ENCODE peak calls at places on chromosome 5, in ten cellular contexts. K is stimulated activated CD4-positive, alpha-beta T cell treated with anti-CD3 and anti-CD28 coated beads, Interleukin-12 subunit alpha, Interleukin-12 subunit beta, amount 100 ng/mL, for 24 hours; J is SK-N-DZ; B is lower leg skin; W is dermis blood vessel endothelial cell; D is amniotic epithelial cell; Z is substantia nigra; M is body of pancreas; V is spleen; Y is stimulated activated CD8-positive, alpha-beta memory T cell treated with anti-CD3 and anti-CD28 coated beads, Interleukin-4, amount 100 ng/mL, for 1 hour. N is an unnamed sample.

GRCh38 chr5:34929720-34930526 is 564 bp downstream of the DNAJC21 start:
- DNase-seq in V (peak; percentile 97), M (peak; percentile 89), K (peak; percentile 62), Z (peak; percentile 80), B (peak; percentile 87), Y (peak; percentile 58), D (peak; percentile 56), J (peak; percentile 80), W (peak; percentile 84), N (peak; percentile 52)

GRCh38 chr5:110150199-110150598 is 460.5 kb downstream of the MAN2A1 start:
- DNase-seq in M (no peak), B (no peak), W (no peak), V (no peak), K (no peak), D (peak; percentile 68), Z (no peak), J (no peak), Y (no peak), N (no peak)

GRCh38 chr5:80668016-80668969 is 13.5 kb upstream of the DHFR start:
- DNase-seq in B (peak; percentile 31), Y (no peak), V (peak; percentile 79), K (no peak), M (no peak), D (no peak), J (no peak), Z (no peak), W (no peak), N (no peak)

GRCh38 chr5:17224858-17225436 is 7.5 kb downstream of the BASP1 start:
- DNase-seq in Y (no peak), D (peak; percentile 84), M (no peak), V (no peak), J (no peak), Z (no peak), W (no peak), K (no peak), B (no peak), N (no peak)

GRCh38 chr5:175921066-175921730 is 46.9 kb downstream of the THOC3 start:
- DNase-seq in Z (no peak), Y (no peak), M (no peak), W (no peak), V (no peak), J (no peak), K (no peak), B (no peak), D (no peak), N (no peak)

GRCh38 chr5:175733017-175733416 is 75.1 kb downstream of the HRH2 start:
- DNase-seq in V (no peak), K (no peak), Z (no peak), J (no peak), Y (no peak), B (no peak), D (no peak), M (no peak), W (no peak), N (no peak)

GRCh38 chr5:159402328-159402727 is 72.0 kb upstream of the IL12B start:
- DNase-seq in Y (no peak), K (no peak), W (peak; percentile 1), M (peak; percentile 15), B (no peak), V (no peak), Z (no peak), J (no peak), D (no peak), N (no peak)

GRCh38 chr5:11607944-11608343 is 296.3 kb downstream of the CTNND2 start:
- DNase-seq in V (no peak), K (no peak), D (no peak), B (no peak), W (no peak), M (no peak), Y (no peak), J (no peak), Z (no peak), N (no peak)

GRCh38 chr5:53613036-53613435 is 52.6 kb downstream of the NDUFS4 start:
- DNase-seq in W (no peak), J (no peak), K (no peak), Z (no peak), D (peak; percentile 51), Y (no peak), V (no peak), B (no peak), M (no peak), N (no peak)

GRCh38 chr5:145680169-145680568 is 155.0 kb downstream of the PRELID2 start:
- DNase-seq in K (no peak), M (no peak), D (peak; percentile 6), Z (no peak), J (no peak), W (peak; percentile 2), V (no peak), Y (no peak), B (no peak), N (no peak)

GRCh38 chr5:140868721-140869554 is at the start of gene PCDHA11:
- DNase-seq in V (no peak), W (peak; percentile 22), K (no peak), M (peak; percentile 40), Z (no peak), Y (no peak), J (peak; percentile 82), D (no peak), B (no peak), N (no peak)

GRCh38 chr5:88837817-88838216 is 45.2 kb downstream of the MEF2C start:
- DNase-seq in Z (no peak), B (no peak), Y (no peak), K (no peak), V (no peak), J (no peak), M (no peak), D (no peak), W (no peak), N (no peak)

GRCh38 chr5:31113101-31113500 is 80.4 kb upstream of the CDH6 start:
- DNase-seq in Y (no peak), B (no peak), V (no peak), W (no peak), D (peak; percentile 40), Z (no peak), K (no peak), M (no peak), J (no peak), N (no peak)

GRCh38 chr5:91319667-91320066 is 63.5 kb downstream of the ARRDC3 start:
- DNase-seq in J (no peak), M (no peak), K (no peak), Y (no peak), D (no peak), W (no peak), Z (no peak), B (no peak), V (no peak), N (no peak)

GRCh38 chr5:109418752-109419352 is 9.1 kb upstream of the PJA2 start:
- DNase-seq in K (no peak), W (no peak), M (no peak), Z (no peak), B (no peak), D (no peak), Y (no peak), V (no peak), J (no peak), N (no peak)

GRCh38 chr5:173304591-173304988 is 23.6 kb downstream of the STC2 start:
- DNase-seq in B (no peak), K (no peak), V (no peak), W (no peak), Y (no peak), J (no peak), M (no peak), D (no peak), Z (no peak), N (no peak)

GRCh38 chr5:125575561-125576504 is 829.4 kb upstream of the ZNF608 start:
- DNase-seq in M (no peak), B (no peak), V (no peak), K (no peak), D (peak; percentile 32), Z (peak; percentile 58), J (peak; percentile 76), W (peak; percentile 6), Y (no peak), N (no peak)

GRCh38 chr5:139392678-139393496 is 2.0 kb downstream of the PROB1 start:
- DNase-seq in W (peak; percentile 73), K (peak; percentile 78), D (peak; percentile 67), B (no peak), V (peak; percentile 97), M (peak; percentile 38), Z (no peak), J (peak; percentile 68), Y (peak; percentile 59), N (no peak)

GRCh38 chr5:60633336-60633735 is 66.6 kb downstream of the DEPDC1B start:
- DNase-seq in B (no peak), J (no peak), K (no peak), M (peak; percentile 56), W (no peak), Y (no peak), D (peak; percentile 96), V (no peak), Z (no peak), N (no peak)

GRCh38 chr5:73028991-73029540 is 73.2 kb downstream of the FCHO2 start:
- DNase-seq in M (no peak), Z (no peak), K (no peak), D (peak; percentile 56), Y (no peak), V (no peak), J (no peak), W (no peak), B (no peak), N (no peak)

GRCh38 chr5:45113726-45114125 is 305.0 kb downstream of the MRPS30 start:
- DNase-seq in W (no peak), M (no peak), D (no peak), K (no peak), B (no peak), Z (no peak), J (no peak), Y (no peak), V (no peak), N (no peak)

N was measured in NCI-H1048.